ENCODE peak calls at places on chromosome X, in eight cellular contexts. A is upper lobe of right lung; N is kidney; D is activated CD8-positive, alpha-beta T cell treated with anti-CD3 and anti-CD28 coated beads for 36 hours; R is heart right ventricle; I is right atrium auricular region; L is psoas muscle; T is PC-3. V is an unnamed sample.

GRCh38 chrX:133046601-133047000 is 50.3 kb downstream of the USP26 start:
- DNase-seq in A (no peak), N (no peak), D (no peak), R (no peak), I (no peak), L (no peak), T (no peak), V (no peak)

GRCh38 chrX:154967603-154968002 is 54.9 kb downstream of the F8 start:
- DNase-seq in A (no peak), N (no peak), D (no peak), R (no peak), I (no peak), L (no peak), T (peak; percentile 71), V (no peak)

GRCh38 chrX:101407748-101408529 is at the start of the genes GLA and HNRNPH2:
- DNase-seq in A (peak; percentile 88), N (peak; percentile 94), D (peak; percentile 96), R (peak; percentile 81), I (peak; percentile 96), L (peak; percentile 86), T (peak; percentile 98), V (no peak)

GRCh38 chrX:100449696-100450606 is 39.9 kb upstream of the PCDH19 start:
- DNase-seq in A (no peak), N (no peak), D (no peak), R (peak; percentile 37), I (no peak), L (peak; percentile 30), T (peak; percentile 22), V (peak; percentile 72)

GRCh38 chrX:74321191-74321590 is 17.2 kb downstream of the ZCCHC13 start:
- DNase-seq in A (no peak), N (no peak), D (no peak), R (no peak), I (no peak), L (no peak), T (no peak), V (no peak)

GRCh38 chrX:47384502-47384901 is 14.1 kb downstream of the ZNF157 start:
- DNase-seq in A (no peak), N (no peak), D (peak; percentile 78), R (peak; percentile 10), I (peak; percentile 73), L (no peak), T (peak; percentile 85), V (no peak)

GRCh38 chrX:123924181-123924580 is 37.3 kb upstream of the STAG2 start:
- DNase-seq in A (no peak), N (no peak), D (no peak), R (no peak), I (no peak), L (no peak), T (no peak), V (no peak)

GRCh38 chrX:71998836-71999509 is 88.3 kb downstream of the NHSL2 start:
- DNase-seq in A (no peak), N (no peak), D (peak; percentile 51), R (no peak), I (no peak), L (no peak), T (peak; percentile 63), V (no peak)

GRCh38 chrX:154748712-154749339 is 2.1 kb downstream of the GAB3 start:
- DNase-seq in A (no peak), N (no peak), D (peak; percentile 54), R (no peak), I (no peak), L (no peak), T (peak; percentile 88), V (no peak)

GRCh38 chrX:136021903-136022302 is 36.7 kb downstream of the SLC9A6 start:
- DNase-seq in A (no peak), N (no peak), D (no peak), R (no peak), I (no peak), L (no peak), T (no peak), V (no peak)

GRCh38 chrX:30302957-30303356 is 6.2 kb downstream of the NR0B1 start:
- DNase-seq in A (no peak), N (no peak), D (no peak), R (peak; percentile 22), I (no peak), L (peak; percentile 21), T (peak; percentile 48), V (no peak)

GRCh38 chrX:119954374-119954773 is 10.8 kb upstream of the NKAP start:
- DNase-seq in A (no peak), N (no peak), D (no peak), R (no peak), I (no peak), L (no peak), T (no peak), V (no peak)

GRCh38 chrX:46236411-46236810 is 308.8 kb downstream of the ZNF674 start:
- DNase-seq in A (no peak), N (no peak), D (no peak), R (no peak), I (no peak), L (no peak), T (no peak), V (no peak)

GRCh38 chrX:9622128-9622527 is 143.5 kb downstream of the GPR143 start:
- DNase-seq in A (no peak), N (no peak), D (peak; percentile 27), R (no peak), I (no peak), L (no peak), T (no peak), V (no peak)

GRCh38 chrX:91434351-91435168 is at the start of gene PABPC5:
- DNase-seq in A (peak; percentile 68), N (peak; percentile 93), D (no peak), R (peak; percentile 78), I (peak; percentile 82), L (peak; percentile 82), T (peak; percentile 63), V (peak; percentile 98)

GRCh38 chrX:13373027-13373806 is 53.4 kb upstream of the ATXN3L start:
- DNase-seq in A (no peak), N (no peak), D (peak; percentile 42), R (no peak), I (no peak), L (no peak), T (peak; percentile 13), V (no peak)

GRCh38 chrX:77510007-77510406 is 62.8 kb downstream of the FGF16 start:
- DNase-seq in A (no peak), N (no peak), D (no peak), R (no peak), I (no peak), L (no peak), T (peak; percentile 29), V (no peak)

GRCh38 chrX:132737743-132738142 is 220.7 kb downstream of the HS6ST2 start:
- DNase-seq in A (no peak), N (peak; percentile 75), D (peak; percentile 79), R (no peak), I (no peak), L (no peak), T (peak; percentile 74), V (no peak)

GRCh38 chrX:134718329-134719317 is 60.4 kb upstream of the PLAC1 start:
- DNase-seq in A (peak; percentile 60), N (no peak), D (peak; percentile 65), R (peak; percentile 15), I (no peak), L (peak; percentile 24), T (peak; percentile 96), V (no peak)

GRCh38 chrX:136636121-136636520 is 11.8 kb upstream of the CD40LG start:
- DNase-seq in A (no peak), N (no peak), D (no peak), R (no peak), I (no peak), L (no peak), T (no peak), V (no peak)

GRCh38 chrX:153735274-153735673 is 10.6 kb downstream of the ABCD1 start:
- DNase-seq in A (no peak), N (no peak), D (peak; percentile 17), R (no peak), I (no peak), L (no peak), T (no peak), V (no peak)

GRCh38 chrX:24515447-24515846 is 50.4 kb downstream of the PDK3 start:
- DNase-seq in A (no peak), N (no peak), D (no peak), R (no peak), I (no peak), L (no peak), T (no peak), V (no peak)

GRCh38 chrX:49106930-49107329 is 16.6 kb downstream of the GPKOW start:
- DNase-seq in A (no peak), N (no peak), D (peak; percentile 16), R (peak; percentile 13), I (peak; percentile 58), L (no peak), T (peak; percentile 34), V (no peak)
- TF ChIP-seq CTCF in A (peak; percentile 40), N (peak; percentile 57), D (no peak), R (no peak), I (no peak), L (peak; percentile 37), T (peak; percentile 56), V (peak; percentile 68)

DNA sequence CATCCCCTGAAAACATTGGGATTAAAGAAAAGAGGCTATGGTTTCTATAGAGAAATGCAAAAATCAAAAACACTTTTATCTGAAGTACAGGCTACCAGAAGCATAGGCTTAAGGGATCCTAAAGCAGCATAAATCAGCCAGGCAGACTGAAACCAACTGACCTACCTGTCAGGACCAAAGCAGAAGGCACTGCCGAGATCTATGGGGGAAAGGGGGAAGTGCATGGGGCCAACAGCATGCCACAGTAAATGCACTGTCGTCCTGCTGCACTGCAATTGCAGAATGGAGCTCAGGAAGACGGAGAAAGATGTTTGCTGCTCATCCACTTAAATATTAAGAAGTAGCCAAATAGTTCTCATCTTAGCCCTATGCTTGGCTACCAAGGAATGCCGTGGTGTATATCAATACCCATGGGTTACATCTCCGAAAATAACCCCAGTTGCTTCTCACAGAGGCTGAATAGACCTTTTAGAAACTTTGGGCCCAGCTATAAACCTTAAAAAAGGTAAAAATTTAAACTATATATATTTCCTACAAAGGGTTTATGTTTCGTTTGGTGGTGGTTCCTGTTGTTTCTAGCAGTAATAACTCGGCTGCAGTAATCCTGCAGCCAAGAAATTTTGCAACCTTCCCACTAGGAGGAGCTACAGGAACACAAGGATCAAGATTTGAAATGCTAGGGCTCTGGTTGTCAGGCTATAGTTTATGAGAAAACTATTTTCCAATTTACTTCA is 312.2 kb upstream of the DIAPH2 start:
- DNase-seq in A (no peak), N (no peak), D (no peak), R (no peak), I (no peak), L (no peak), T (peak; percentile 75), V (no peak)
- TF ChIP-seq CTCF in A (peak; percentile 57), N (peak; percentile 42), D (no peak), R (peak; percentile 44), I (peak; percentile 27), L (peak; percentile 64), T (peak; percentile 81), V (peak; percentile 95)

GRCh38 chrX:66728818-66729271 is 90.0 kb upstream of the EDA2R start:
- DNase-seq in A (peak; percentile 66), N (peak; percentile 35), D (peak; percentile 59), R (peak; percentile 13), I (no peak), L (peak; percentile 18), T (peak; percentile 39), V (no peak)

GRCh38 chrX:66731398-66731797 is 92.5 kb upstream of the EDA2R start:
- DNase-seq in A (no peak), N (no peak), D (no peak), R (no peak), I (no peak), L (no peak), T (peak; percentile 34), V (no peak)
- TF ChIP-seq CTCF in A (peak; percentile 30), N (peak; percentile 8), D (peak; percentile 29), R (no peak), I (no peak), L (no peak), T (peak; percentile 42), V (peak; percentile 59)

GRCh38 chrX:68672581-68673318 is 25.3 kb downstream of the STARD8 start:
- DNase-seq in A (no peak), N (no peak), D (no peak), R (peak; percentile 40), I (no peak), L (peak; percentile 46), T (no peak), V (no peak)
- TF ChIP-seq CTCF in A (no peak), N (no peak), D (no peak), R (no peak), I (no peak), L (no peak), T (no peak), V (no peak)

V was measured in chondrocyte.